ENCODE peak calls at places on chromosomes 7 and 10, in four cellular contexts. E, R, D and X are unnamed samples.

GRCh38 chr10:30438016-30438850 is 4.2 kb downstream of the MAP3K8 start:
- DNase-seq in E (no peak), D (no peak), R (no peak), X (no peak)

GRCh38 chr7:22591271-22591670 is 91.3 kb upstream of the STEAP1B start:
- DNase-seq in E (no peak), D (no peak), R (no peak), X (no peak)

GRCh38 chr10:46248651-46249131 is 38.1 kb upstream of the ANTXRL start:
- DNase-seq in D (no peak), R (no peak), E (no peak), X (no peak)

GRCh38 chr10:23412223-23412622 is 26.7 kb upstream of the OTUD1 start:
- DNase-seq in D (no peak), E (peak), R (no peak), X (no peak)

GRCh38 chr7:92767427-92767826 is 68.9 kb downstream of the CDK6 start:
- DNase-seq in D (no peak), E (peak), R (no peak), X (peak)

GRCh38 chr7:56074371-56074791 is 10.3 kb downstream of the SUMF2 start:
- DNase-seq in D (peak), E (peak), R (peak), X (peak)

GRCh38 chr7:149849174-149849573 is 11.0 kb downstream of the ZNF862 start:
- DNase-seq in D (no peak), R (no peak), E (no peak), X (no peak)

GRCh38 chr7:135853499-135853898 is 104.9 kb upstream of the FAM180A start:
- DNase-seq in E (no peak), D (no peak), R (no peak), X (peak)

GRCh38 chr10:63544418-63544817 is 23.2 kb downstream of the REEP3 start:
- DNase-seq in R (no peak), E (no peak), D (no peak), X (no peak)

GRCh38 chr7:1597361-1597760 is 27.5 kb upstream of the PSMG3 start:
- DNase-seq in D (no peak), E (no peak), R (no peak), X (no peak)

GRCh38 chr7:103446046-103446520 is at the start of gene SLC26A5:
- DNase-seq in R (no peak), E (no peak), D (no peak), X (no peak)

GRCh38 chr10:132648072-132648855 is 110.7 kb downstream of the INPP5A start:
- DNase-seq in D (no peak), R (no peak), E (no peak), X (no peak)

GRCh38 chr7:23531794-23532489 is at the start of gene TRA2A:
- DNase-seq in D (peak), R (peak), E (peak), X (peak)

GRCh38 chr7:28157311-28157710 is 23.3 kb downstream of the JAZF1 start:
- DNase-seq in R (no peak), E (no peak), D (no peak), X (no peak)

GRCh38 chr10:3426190-3426845 is 253.7 kb upstream of the PITRM1 start:
- DNase-seq in D (no peak), R (no peak), E (peak), X (peak)

GRCh38 chr10:6737758-6738463 is 157.8 kb upstream of the PRKCQ start:
- DNase-seq in E (no peak), R (no peak), D (no peak), X (peak)

GRCh38 chr10:99522511-99523250 is 10.1 kb upstream of the NKX2-3 start:
- DNase-seq in D (no peak), R (no peak), E (no peak), X (no peak)

GRCh38 chr10:94108200-94108599 is 114.5 kb downstream of the PLCE1 start:
- DNase-seq in E (peak), D (no peak), R (no peak), X (peak)

GRCh38 chr10:70652761-70653657 is 19.3 kb upstream of the ADAMTS14 start:
- DNase-seq in D (no peak), E (peak), R (no peak), X (peak)

GRCh38 chr7:118918556-118918955 is 694.1 kb downstream of the ANKRD7 start:
- DNase-seq in R (no peak), E (peak), D (no peak), X (peak)